ENCODE peak calls at places on chromosome 15, in nine cellular contexts. Y, L, I, Z, C, X, T, H and O are unnamed samples.

GRCh38 chr15:55526559-55527036 is 18.6 kb upstream of the DNAAF4 start:
- DNase-seq in I (peak), T (peak), Z (peak), H (no peak), L (peak), Y (no peak), X (no peak), C (peak), O (no peak)

GRCh38 chr15:90826886-90827435 is 41.4 kb upstream of the FURIN start:
- DNase-seq in H (no peak), Z (no peak), T (no peak), L (no peak), I (no peak), Y (no peak), C (no peak), X (no peak), O (no peak)

GRCh38 chr15:95422255-95422654 is 908.2 kb upstream of the NR2F2 start:
- DNase-seq in X (no peak), L (no peak), I (no peak), Y (no peak), T (no peak), H (no peak), C (no peak), Z (no peak), O (no peak)

GRCh38 chr15:69493406-69493805 is 40.8 kb downstream of the RPLP1 start:
- DNase-seq in T (no peak), Y (no peak), I (no peak), C (peak), Z (no peak), L (no peak), X (no peak), H (no peak), O (no peak)

GRCh38 chr15:43204016-43204901 is 16.6 kb downstream of the EPB42 start:
- DNase-seq in L (peak), X (peak), H (no peak), T (no peak), Z (peak), I (peak), C (peak), Y (peak), O (no peak)

GRCh38 chr15:72785452-72786243 is 2.1 kb upstream of the ADPGK start:
- DNase-seq in T (no peak), L (peak), X (no peak), Z (peak), C (no peak), H (no peak), Y (no peak), I (peak), O (no peak)

GRCh38 chr15:66617137-66618090 is 51.6 kb upstream of the LCTL start:
- DNase-seq in Z (peak), X (no peak), T (no peak), L (peak), C (no peak), H (peak), Y (peak), I (peak), O (peak)

GRCh38 chr15:97959738-97960363 is 652 bp upstream of the ARRDC4 start:
- DNase-seq in Y (no peak), L (no peak), H (no peak), I (peak), X (no peak), Z (no peak), C (no peak), T (no peak), O (no peak)

GRCh38 chr15:32922541-32922940 is 204.7 kb downstream of the GREM1 start:
- DNase-seq in X (no peak), I (no peak), H (no peak), L (no peak), T (no peak), Z (no peak), Y (no peak), C (no peak), O (no peak)

GRCh38 chr15:24858737-24859601 is 95.8 kb upstream of the SNRPN start:
- DNase-seq in C (no peak), I (no peak), L (peak), X (no peak), Z (peak), Y (no peak), H (no peak), T (no peak), O (no peak)

GRCh38 chr15:43769584-43770228 is 7.1 kb downstream of the ELL3 start:
- DNase-seq in L (peak), Z (peak), T (no peak), C (peak), I (peak), H (no peak), Y (peak), X (peak), O (peak)

GRCh38 chr15:69279636-69280035 is 19.1 kb upstream of the PAQR5 start:
- DNase-seq in C (no peak), Y (no peak), I (no peak), Z (no peak), X (no peak), H (no peak), L (no peak), T (no peak), O (no peak)

GRCh38 chr15:85886345-85886935 is 91.7 kb upstream of the KLHL25 start:
- DNase-seq in T (no peak), Z (no peak), L (no peak), X (no peak), I (no peak), C (no peak), H (no peak), Y (no peak), O (no peak)

GRCh38 chr15:55873024-55873745 is 120.2 kb downstream of the NEDD4 start:
- DNase-seq in Z (peak), T (no peak), H (no peak), I (no peak), Y (no peak), X (no peak), L (no peak), C (peak), O (no peak)

GRCh38 chr15:63194291-63194681 is 4.9 kb downstream of the RAB8B start:
- DNase-seq in C (no peak), Z (no peak), H (no peak), T (no peak), Y (no peak), I (no peak), L (no peak), X (no peak), O (no peak)

GRCh38 chr15:26983822-26984221 is 12.8 kb downstream of the GABRG3 start:
- DNase-seq in Y (no peak), X (no peak), Z (no peak), L (no peak), C (no peak), H (no peak), I (no peak), T (no peak), O (no peak)

GRCh38 chr15:54227569-54227968 is 249.3 kb downstream of the UNC13C start:
- DNase-seq in X (no peak), I (no peak), C (no peak), Z (no peak), H (no peak), L (no peak), T (no peak), Y (no peak), O (no peak)

GRCh38 chr15:68199340-68199739 is 5.8 kb downstream of the CALML4 start:
- DNase-seq in X (no peak), T (no peak), Z (no peak), Y (no peak), I (no peak), C (peak), H (no peak), L (no peak), O (no peak)

GRCh38 chr15:95988574-95988887 is 342.0 kb upstream of the NR2F2 start:
- DNase-seq in Z (peak), C (no peak), X (no peak), H (no peak), Y (no peak), I (peak), L (no peak), T (no peak), O (no peak)

GRCh38 chr15:78390823-78391222 is 47.2 kb upstream of the IREB2 start:
- DNase-seq in I (no peak), H (no peak), Z (no peak), L (no peak), C (no peak), X (no peak), T (no peak), Y (no peak), O (no peak)

GRCh38 chr15:68389936-68390790 is 41.8 kb downstream of the ITGA11 start:
- DNase-seq in C (no peak), Y (no peak), T (no peak), I (no peak), Z (peak), L (peak), X (no peak), H (no peak), O (peak)

GRCh38 chr15:64462492-64462891 is 2.1 kb downstream of the ZNF609 start:
- DNase-seq in H (no peak), Y (no peak), X (no peak), L (no peak), Z (no peak), T (no peak), I (no peak), C (no peak), O (no peak)
- H3K27ac ChIP-seq in H (no peak), Y (no peak), X (no peak), L (no peak), Z (no peak), T (no peak), I (peak), C (peak), O (no peak)

GRCh38 chr15:71572452-71573053 is 237.8 kb upstream of the NR2E3 start:
- DNase-seq in L (no peak), T (peak), I (no peak), H (no peak), Z (peak), Y (no peak), C (no peak), X (peak), O (no peak)
- TF ChIP-seq CTCF in L (no peak), T (peak), I (no peak), H (no peak), Z (peak), Y (peak), C (peak), X (peak), O (no peak)

DNA sequence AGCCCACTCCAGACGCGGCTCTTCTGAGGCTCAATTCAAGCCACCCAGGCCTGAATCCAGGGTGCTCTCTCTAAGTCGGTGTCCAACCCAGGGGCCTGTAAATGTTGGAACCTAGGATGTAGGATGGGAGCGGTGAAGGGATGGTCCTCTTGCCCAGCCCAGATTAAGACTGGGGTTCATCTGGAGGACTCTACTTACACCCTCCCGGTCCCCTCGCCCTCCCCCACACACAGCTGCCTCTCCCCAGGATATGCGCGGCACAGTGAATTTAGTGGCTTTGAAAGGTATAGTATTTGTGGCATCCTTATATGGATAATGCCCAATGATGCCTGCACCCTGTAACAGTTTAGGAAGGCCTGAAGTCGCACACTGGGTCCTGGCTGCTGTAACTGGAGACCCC is 855 bp upstream of the FBN1 start:
- DNase-seq in X (no peak), C (no peak), I (no peak), T (no peak), Y (no peak), L (no peak), H (no peak), Z (no peak), O (no peak)
- H3K27ac ChIP-seq in X (no peak), C (peak), I (peak), T (no peak), Y (peak), L (peak), H (peak), Z (peak), O (peak)

DNA sequence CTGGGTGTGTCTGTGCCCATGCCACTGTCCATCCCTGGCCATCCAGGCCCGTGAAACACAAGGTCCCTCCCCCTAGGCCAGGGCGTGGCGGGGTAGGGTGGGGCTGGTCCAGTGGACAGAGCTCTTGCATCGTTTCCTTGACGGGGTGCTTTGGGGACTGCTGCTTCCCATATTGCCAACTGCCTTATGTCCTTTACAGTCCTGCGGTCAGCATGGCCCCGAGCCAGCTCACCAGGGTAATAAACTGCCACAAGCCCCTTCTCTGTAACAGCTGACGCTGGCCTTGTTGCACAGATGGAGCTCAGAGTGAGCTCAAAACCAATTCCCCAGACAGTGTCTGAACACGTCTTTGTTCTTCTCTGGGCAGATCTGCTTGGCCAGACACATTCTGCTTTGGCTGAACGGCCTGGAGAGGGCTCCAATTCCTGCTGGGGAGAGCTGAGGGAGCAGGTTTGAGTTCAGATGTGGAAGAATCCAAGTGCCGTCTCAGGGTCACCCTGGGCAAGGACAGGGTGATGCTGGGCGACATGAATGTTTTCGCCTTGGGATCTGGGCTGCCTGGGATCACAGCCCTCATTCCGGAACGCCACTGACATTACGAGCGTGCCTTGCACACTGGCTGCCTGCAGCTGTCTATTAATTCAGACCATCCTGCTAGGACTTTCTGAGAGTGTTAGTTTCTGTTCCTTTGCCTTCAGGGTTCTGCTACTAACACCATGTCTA is 51.5 kb downstream of the RGMA start:
- DNase-seq in Z (peak), Y (peak), C (peak), T (no peak), L (no peak), H (no peak), X (no peak), I (peak), O (no peak)
- TF ChIP-seq CTCF in Z (peak), Y (peak), C (no peak), T (peak), L (peak), H (no peak), X (no peak), I (peak), O (no peak)

DNA sequence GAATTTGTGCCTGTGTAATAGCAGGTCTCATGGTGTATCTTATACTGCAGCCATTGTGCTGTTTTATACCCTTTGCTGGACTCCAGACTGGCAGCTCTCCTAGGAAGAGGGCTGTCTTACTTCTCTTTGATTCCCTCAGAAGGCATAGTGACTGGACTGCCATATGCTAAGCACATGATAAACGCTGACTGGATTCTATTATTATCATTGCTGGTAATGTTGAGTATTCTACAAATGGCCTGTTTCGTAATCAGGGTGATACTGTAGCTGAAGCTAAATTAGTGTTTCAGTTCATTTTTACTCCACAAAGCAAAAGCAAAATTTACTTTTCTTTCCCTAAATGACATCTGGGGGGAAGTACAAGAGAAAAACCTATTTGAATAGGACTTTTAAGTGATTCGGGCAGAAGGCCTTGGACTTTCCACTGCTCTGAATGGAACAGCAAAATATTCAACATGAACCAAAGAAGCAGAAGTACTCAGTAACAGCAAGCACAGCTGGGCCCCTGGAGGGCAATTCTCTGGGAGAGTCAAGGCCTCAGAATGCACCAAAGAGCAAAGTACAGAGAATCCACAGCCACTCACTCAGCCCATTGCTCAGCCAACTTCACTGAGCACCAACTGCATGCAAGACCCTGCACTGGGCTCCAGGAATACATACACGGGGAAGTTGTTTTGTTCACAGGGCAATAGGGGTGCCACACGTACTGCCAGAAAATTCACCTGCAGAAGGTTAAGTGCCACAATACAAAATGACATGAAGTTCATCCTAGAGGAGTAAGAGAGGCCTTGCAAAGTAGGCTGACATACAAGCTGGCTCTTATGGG is 7.9 kb upstream of the BCL2A1 start:
- DNase-seq in Z (peak), L (peak), X (no peak), C (no peak), T (no peak), I (peak), Y (no peak), H (no peak), O (peak)
- H3K27ac ChIP-seq in Z (peak), L (peak), X (no peak), C (no peak), T (no peak), I (peak), Y (peak), H (peak), O (peak)

DNA sequence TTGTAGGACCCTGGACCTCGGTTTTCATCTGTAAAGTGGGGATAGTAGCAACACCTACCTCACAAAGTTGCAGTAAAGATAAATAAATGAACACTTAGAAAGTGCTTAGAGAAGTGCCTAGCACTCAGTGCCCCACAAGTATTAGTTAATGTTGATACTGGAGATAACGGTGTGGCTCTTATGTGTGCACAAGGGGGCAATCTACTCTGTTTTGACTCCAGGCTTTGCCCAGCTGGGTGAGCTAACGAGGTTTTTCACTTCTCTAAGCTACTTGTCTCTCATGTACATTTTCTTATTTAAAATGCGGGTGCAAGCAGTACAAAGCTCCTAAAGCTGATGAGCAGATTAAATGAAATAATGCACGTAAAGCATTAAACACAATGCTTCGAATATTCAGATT is 193.5 kb upstream of the ICE2 start:
- DNase-seq in H (no peak), Y (no peak), L (no peak), X (no peak), T (no peak), C (no peak), Z (no peak), I (no peak), O (no peak)
- TF ChIP-seq CTCF in H (no peak), Y (no peak), L (no peak), X (no peak), T (no peak), C (no peak), Z (no peak), I (no peak), O (no peak)

GRCh38 chr15:100859970-100860828 is 19.4 kb upstream of the ALDH1A3 start:
- DNase-seq in T (no peak), X (no peak), Z (no peak), Y (no peak), I (no peak), H (no peak), L (no peak), C (no peak), O (no peak)
- H3K27ac ChIP-seq in T (no peak), X (no peak), Z (no peak), Y (no peak), I (no peak), H (no peak), L (no peak), C (no peak), O (no peak)